ENCODE peak calls at places on chromosomes 1 and 21, in four cellular contexts. I, R, F and L are unnamed samples.

GRCh38 chr1:200282497-200283122 is 127.2 kb downstream of the ZNF281 start:
- ATAC-seq in I (no peak), R (peak; percentile 46), F (no peak), L (peak; percentile 50)

GRCh38 chr1:200206340-200206739 is 178.8 kb downstream of the NR5A2 start:
- ATAC-seq in I (peak; percentile 41), R (no peak), F (no peak), L (no peak)

GRCh38 chr1:14220324-14220723 is 378.2 kb upstream of the KAZN start:
- ATAC-seq in I (no peak), R (no peak), F (no peak), L (no peak)

GRCh38 chr1:225434041-225434440 is 6.2 kb upstream of the LBR start:
- ATAC-seq in I (no peak), R (no peak), F (no peak), L (no peak)

GRCh38 chr1:13764533-13764932 is 64.5 kb downstream of the PRDM2 start:
- ATAC-seq in I (no peak), R (no peak), F (no peak), L (no peak)

GRCh38 chr1:99869304-99869703 is 19.1 kb downstream of the AGL start:
- ATAC-seq in I (no peak), R (no peak), F (no peak), L (no peak)

GRCh38 chr1:111561328-111561727 is 57.9 kb upstream of the ADORA3 start:
- ATAC-seq in I (no peak), R (no peak), F (no peak), L (no peak)

GRCh38 chr21:19034041-19034440 is 630.5 kb upstream of the TMPRSS15 start:
- ATAC-seq in I (no peak), R (no peak), F (no peak), L (no peak)

GRCh38 chr1:228070851-228071250 is 11.7 kb upstream of the ARF1 start:
- ATAC-seq in I (no peak), R (no peak), F (peak; percentile 15), L (no peak)

GRCh38 chr1:98107256-98107655 is 186.4 kb upstream of the DPYD start:
- ATAC-seq in I (no peak), R (no peak), F (no peak), L (no peak)

GRCh38 chr1:184621262-184621661 is 133.4 kb downstream of the EDEM3 start:
- ATAC-seq in I (no peak), R (no peak), F (no peak), L (no peak)

GRCh38 chr1:210397252-210397651 is 68.5 kb downstream of the HHAT start:
- ATAC-seq in I (no peak), R (no peak), F (no peak), L (no peak)

GRCh38 chr21:44272231-44272858 is 10.6 kb upstream of the DNMT3L start:
- ATAC-seq in I (peak; percentile 28), R (peak; percentile 34), F (no peak), L (peak; percentile 31)

GRCh38 chr1:17080881-17081280 is 27.0 kb upstream of the SDHB start:
- ATAC-seq in I (no peak), R (no peak), F (no peak), L (no peak)

GRCh38 chr21:41459884-41460534 is 34.0 kb downstream of the MX1 start:
- ATAC-seq in I (no peak), R (peak; percentile 2), F (no peak), L (peak; percentile 34)

GRCh38 chr1:109927908-109928307 is 17.3 kb downstream of the CSF1 start:
- ATAC-seq in I (no peak), R (peak; percentile 34), F (no peak), L (no peak)

GRCh38 chr21:33703750-33704606 is 61.7 kb downstream of the ITSN1 start:
- ATAC-seq in I (no peak), R (peak; percentile 40), F (no peak), L (no peak)

GRCh38 chr1:47926461-47926999 is 70.7 kb downstream of the TRABD2B start:
- ATAC-seq in I (no peak), R (no peak), F (no peak), L (no peak)

GRCh38 chr1:148315081-148315811 is 163.2 kb upstream of the NBPF11 start:
- ATAC-seq in I (no peak), R (no peak), F (no peak), L (peak; percentile 89)

GRCh38 chr1:46747683-46748288 is 28.9 kb upstream of the EFCAB14 start:
- ATAC-seq in I (no peak), R (peak; percentile 88), F (peak; percentile 58), L (no peak)

GRCh38 chr1:192061556-192061955 is 96.7 kb upstream of the RGS18 start:
- ATAC-seq in I (no peak), R (no peak), F (no peak), L (no peak)

GRCh38 chr1:184974837-184975115 is 468 bp upstream of the NIBAN1 start:
- ATAC-seq in I (no peak), R (no peak), F (no peak), L (no peak)

GRCh38 chr1:200273305-200273704 is 136.5 kb downstream of the ZNF281 start:
- ATAC-seq in I (no peak), R (no peak), F (no peak), L (peak; percentile 16)

GRCh38 chr1:153985341-153985912 is 712 bp downstream of the RAB13 start:
- ATAC-seq in I (peak; percentile 81), R (no peak), F (no peak), L (no peak)

GRCh38 chr1:62417351-62417999 is 19.4 kb upstream of the USP1 start:
- ATAC-seq in I (no peak), R (no peak), F (no peak), L (no peak)

GRCh38 chr1:16625497-16626408 is 12.4 kb upstream of the NBPF1 start:
- ATAC-seq in I (no peak), R (peak; percentile 1), F (no peak), L (peak; percentile 32)

GRCh38 chr1:53919675-53920066 is 25.7 kb downstream of the DIO1 start:
- ATAC-seq in I (peak; percentile 91), R (no peak), F (peak; percentile 76), L (no peak)

GRCh38 chr1:53549287-53549686 is 90.1 kb downstream of the DMRTB1 start:
- ATAC-seq in I (no peak), R (no peak), F (no peak), L (no peak)

GRCh38 chr1:117662667-117663066 is 56.8 kb downstream of the TENT5C start:
- ATAC-seq in I (no peak), R (peak; percentile 19), F (no peak), L (no peak)

GRCh38 chr1:245870698-245871097 is 636.4 kb downstream of the SMYD3 start:
- ATAC-seq in I (no peak), R (no peak), F (no peak), L (no peak)

GRCh38 chr1:24489674-24490073 is 13.0 kb upstream of the RCAN3 start:
- ATAC-seq in I (no peak), R (no peak), F (no peak), L (no peak)

GRCh38 chr1:173210273-173210672 is 3.1 kb upstream of the TNFSF4 start:
- ATAC-seq in I (no peak), R (no peak), F (no peak), L (no peak)

GRCh38 chr1:2232916-2233438 is 4.9 kb downstream of the SKI start:
- ATAC-seq in I (no peak), R (no peak), F (no peak), L (no peak)

GRCh38 chr1:209823143-209824041 is 4.4 kb upstream of the UTP25 start:
- ATAC-seq in I (peak; percentile 45), R (peak; percentile 54), F (peak; percentile 58), L (no peak)

GRCh38 chr1:89721351-89721750 is 88.4 kb downstream of the LRRC8C start:
- ATAC-seq in I (peak; percentile 33), R (no peak), F (peak; percentile 84), L (peak; percentile 65)

GRCh38 chr1:162168261-162168660 is 98.8 kb downstream of the NOS1AP start:
- ATAC-seq in I (no peak), R (peak; percentile 15), F (no peak), L (no peak)

GRCh38 chr21:34072145-34073031 is 990 bp upstream of the MRPS6 start:
- ATAC-seq in I (no peak), R (peak; percentile 50), F (peak; percentile 3), L (peak; percentile 38)

GRCh38 chr1:116260621-116261020 is 112.4 kb upstream of the ATP1A1 start:
- ATAC-seq in I (no peak), R (no peak), F (no peak), L (no peak)